ENCODE peak calls at places on chromosomes 12 and 14, in seven cellular contexts. B, V, F, M, A, R and I are unnamed samples.

GRCh38 chr14:23149745-23150144 is 30.7 kb upstream of the CEBPE start:
- DNase-seq in B (no peak), V (no peak), F (no peak), M (no peak), A (no peak), R (no peak), I (no peak)

GRCh38 chr12:59886131-59886751 is 290.4 kb downstream of the SLC16A7 start:
- DNase-seq in B (no peak), V (no peak), F (no peak), M (no peak), A (no peak), R (no peak), I (no peak)

GRCh38 chr12:74885775-74886174 is 323.9 kb downstream of the KCNC2 start:
- DNase-seq in B (no peak), V (no peak), F (no peak), M (no peak), A (no peak), R (no peak), I (no peak)

GRCh38 chr14:105314287-105315185 is at the start of gene PACS2:
- DNase-seq in B (peak), V (no peak), F (peak), M (peak), A (no peak), R (peak), I (peak)

GRCh38 chr12:94326727-94327126 is 132.9 kb downstream of the CEP83 start:
- DNase-seq in B (peak), V (no peak), F (no peak), M (no peak), A (peak), R (no peak), I (no peak)

GRCh38 chr12:52254180-52254964 is 20.1 kb upstream of the KRT86 start:
- DNase-seq in B (no peak), V (no peak), F (peak), M (no peak), A (no peak), R (no peak), I (no peak)

GRCh38 chr14:30610719-30611388 is 11.3 kb upstream of the SCFD1 start:
- DNase-seq in B (peak), V (peak), F (no peak), M (peak), A (no peak), R (peak), I (peak)

GRCh38 chr12:27221625-27222387 is 22.3 kb upstream of the STK38L start:
- DNase-seq in B (no peak), V (no peak), F (no peak), M (no peak), A (no peak), R (no peak), I (no peak)

GRCh38 chr12:125356111-125356510 is 290.9 kb downstream of the AACS start:
- DNase-seq in B (no peak), V (no peak), F (no peak), M (no peak), A (no peak), R (no peak), I (no peak)

GRCh38 chr14:84493779-84494178 is 1036.2 kb upstream of the FLRT2 start:
- DNase-seq in B (peak), V (no peak), F (no peak), M (no peak), A (no peak), R (no peak), I (no peak)

GRCh38 chr12:49244161-49244560 is 20.7 kb upstream of the TUBA1C start:
- DNase-seq in B (peak), V (no peak), F (no peak), M (no peak), A (peak), R (no peak), I (no peak)

GRCh38 chr14:105767315-105767714 is 240.9 kb downstream of the TMEM121 start:
- DNase-seq in B (no peak), V (no peak), F (no peak), M (no peak), A (no peak), R (no peak), I (no peak)

GRCh38 chr14:88935083-88935482 is 110.6 kb downstream of the TTC8 start:
- DNase-seq in B (no peak), V (no peak), F (no peak), M (no peak), A (no peak), R (no peak), I (no peak)